ENCODE peak calls at places on chromosome 11, in nine cellular contexts. I, N, Q, Z, L, C, K, U and Y are unnamed samples.

GRCh38 chr11:2089536-2090165 is 49.5 kb downstream of the IGF2 start:
- DNase-seq in Z (no peak), Q (peak; percentile 40), L (no peak), K (no peak), U (peak; percentile 28), N (peak; percentile 29), I (peak; percentile 46), C (no peak), Y (peak; percentile 21)

GRCh38 chr11:73184953-73185671 is 33.0 kb upstream of the P2RY2 start:
- DNase-seq in U (peak; percentile 68), C (peak; percentile 10), Q (peak; percentile 86), K (peak; percentile 29), I (peak; percentile 88), Z (peak; percentile 65), L (no peak), N (peak; percentile 53), Y (peak; percentile 79)

GRCh38 chr11:131195801-131196517 is 174.5 kb upstream of the NTM start:
- DNase-seq in I (peak; percentile 55), Z (no peak), U (peak; percentile 64), L (no peak), K (no peak), C (no peak), N (peak; percentile 26), Q (peak; percentile 67), Y (no peak)

GRCh38 chr11:82831364-82831763 is 68.9 kb downstream of the PRCP start:
- DNase-seq in N (no peak), K (no peak), Z (no peak), U (no peak), L (no peak), Q (no peak), C (no peak), I (no peak), Y (no peak)

GRCh38 chr11:1876361-1877063 is 15.2 kb downstream of the PRR33 start:
- DNase-seq in N (no peak), L (no peak), Z (no peak), I (peak; percentile 89), Q (no peak), C (no peak), K (no peak), U (peak; percentile 81), Y (peak; percentile 72)

GRCh38 chr11:35111171-35112055 is 27.6 kb upstream of the CD44 start:
- DNase-seq in C (no peak), K (peak; percentile 70), I (no peak), Z (no peak), N (peak; percentile 98), U (peak; percentile 94), L (peak; percentile 42), Q (peak; percentile 97), Y (peak; percentile 7)

GRCh38 chr11:43576834-43577521 is 103.6 kb upstream of the HSD17B12 start:
- DNase-seq in U (peak; percentile 62), C (no peak), K (no peak), L (no peak), I (no peak), N (peak; percentile 46), Z (peak; percentile 26), Q (peak; percentile 32), Y (peak; percentile 51)

GRCh38 chr11:32433249-32434115 is 1.9 kb downstream of the WT1 start:
- DNase-seq in K (no peak), L (no peak), I (no peak), C (no peak), Z (no peak), N (no peak), U (peak; percentile 50), Q (no peak), Y (no peak)

DNA sequence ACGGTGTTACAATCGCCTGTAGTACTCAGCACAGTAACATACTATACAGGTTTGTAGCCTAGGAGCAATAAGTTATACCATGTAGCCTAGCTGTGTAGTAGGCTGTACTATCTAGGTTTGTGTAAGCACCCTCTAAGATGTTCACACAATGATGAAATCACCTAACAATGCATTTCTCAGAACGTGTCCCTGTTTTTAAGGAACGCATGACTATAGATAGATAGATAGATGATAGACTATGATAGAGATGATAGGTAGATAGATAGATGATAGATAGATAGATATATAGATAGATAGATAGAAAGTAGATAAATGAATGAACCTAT is 203.9 kb downstream of the FAM76B start:
- DNase-seq in Q (no peak), I (no peak), U (no peak), Z (no peak), L (no peak), K (no peak), C (no peak), N (no peak), Y (no peak)
- TF ChIP-seq CTCF in Q (no peak), I (no peak), U (no peak), Z (no peak), L (no peak), K (no peak), C (no peak), N (no peak), Y (no peak)

GRCh38 chr11:45180158-45180887 is 33.9 kb downstream of the PRDM11 start:
- DNase-seq in K (peak; percentile 22), N (no peak), I (peak; percentile 86), C (no peak), U (peak; percentile 52), Z (no peak), Q (peak; percentile 25), L (no peak), Y (peak; percentile 81)
- TF ChIP-seq CTCF in K (peak; percentile 20), N (peak; percentile 25), I (peak; percentile 53), C (no peak), U (peak; percentile 31), Z (peak; percentile 32), Q (peak; percentile 72), L (peak; percentile 64), Y (peak; percentile 44)

DNA sequence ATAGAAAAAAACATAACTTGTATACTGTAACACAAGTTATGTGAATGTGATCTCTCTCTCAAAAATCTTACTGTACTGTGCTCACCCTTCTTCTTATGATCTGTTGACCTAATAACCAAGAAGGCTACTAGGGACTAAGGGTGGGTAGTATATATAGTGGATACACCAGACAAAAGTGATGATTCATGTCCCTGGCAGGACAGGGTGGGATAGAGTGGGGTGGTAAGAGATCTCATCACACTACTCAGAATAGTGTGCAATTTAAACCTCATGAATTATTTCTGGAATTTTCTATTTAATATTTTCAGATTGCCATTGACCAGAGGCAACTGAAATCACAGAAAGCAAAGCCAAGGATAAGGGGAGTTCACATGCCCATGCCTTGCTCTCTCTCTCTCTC is 11.9 kb upstream of the STK33 start:
- DNase-seq in L (no peak), Q (peak; percentile 58), I (no peak), K (no peak), Z (no peak), N (peak; percentile 28), C (no peak), U (no peak), Y (no peak)
- TF ChIP-seq CTCF in L (no peak), Q (no peak), I (no peak), K (no peak), Z (no peak), N (no peak), C (no peak), U (no peak), Y (no peak)

GRCh38 chr11:65417702-65418430 is 4.7 kb upstream of the NEAT1 start:
- DNase-seq in K (no peak), I (peak; percentile 90), U (peak; percentile 67), Q (peak; percentile 2), C (no peak), Z (peak; percentile 40), N (peak; percentile 46), L (no peak), Y (no peak)

GRCh38 chr11:65418681-65419459 is 3.7 kb upstream of the NEAT1 start:
- DNase-seq in I (peak; percentile 99), Z (peak; percentile 97), L (peak; percentile 92), C (peak; percentile 70), N (peak; percentile 95), K (peak; percentile 98), U (peak; percentile 99), Q (peak; percentile 89), Y (peak; percentile 96)

GRCh38 chr11:65417221-65417701 is 5.3 kb upstream of the NEAT1 start:
- DNase-seq in Z (peak; percentile 48), N (peak; percentile 5), L (no peak), I (peak; percentile 78), U (peak; percentile 6), K (no peak), C (no peak), Q (no peak), Y (no peak)

GRCh38 chr11:65419460-65419772 is 3.2 kb upstream of the NEAT1 start:
- DNase-seq in I (peak; percentile 67), Z (peak; percentile 31), C (no peak), N (no peak), K (no peak), L (no peak), Q (no peak), U (no peak), Y (no peak)

GRCh38 chr11:65418431-65418680 is 4.2 kb upstream of the NEAT1 start:
- DNase-seq in N (no peak), I (no peak), K (no peak), Z (no peak), C (no peak), Q (no peak), L (no peak), U (no peak), Y (no peak)
- TF ChIP-seq CTCF in N (no peak), I (no peak), K (no peak), Z (no peak), C (no peak), Q (no peak), L (no peak), U (no peak), Y (no peak)

GRCh38 chr11:100866453-100866852 is 179.4 kb downstream of the ARHGAP42 start:
- DNase-seq in K (no peak), Z (no peak), U (no peak), C (no peak), I (no peak), Q (no peak), N (no peak), L (no peak), Y (no peak)

GRCh38 chr11:100870138-100870537 is 183.1 kb downstream of the ARHGAP42 start:
- DNase-seq in N (no peak), K (no peak), Z (no peak), I (no peak), U (no peak), Q (no peak), L (no peak), C (no peak), Y (no peak)

GRCh38 chr11:100865443-100865842 is 178.4 kb downstream of the ARHGAP42 start:
- DNase-seq in K (no peak), N (no peak), Q (no peak), I (no peak), Z (no peak), L (no peak), C (no peak), U (no peak), Y (no peak)

GRCh38 chr11:100869328-100869727 is 182.2 kb downstream of the ARHGAP42 start:
- DNase-seq in L (no peak), Q (no peak), K (no peak), Z (no peak), N (no peak), I (no peak), U (no peak), C (no peak), Y (no peak)

DNA sequence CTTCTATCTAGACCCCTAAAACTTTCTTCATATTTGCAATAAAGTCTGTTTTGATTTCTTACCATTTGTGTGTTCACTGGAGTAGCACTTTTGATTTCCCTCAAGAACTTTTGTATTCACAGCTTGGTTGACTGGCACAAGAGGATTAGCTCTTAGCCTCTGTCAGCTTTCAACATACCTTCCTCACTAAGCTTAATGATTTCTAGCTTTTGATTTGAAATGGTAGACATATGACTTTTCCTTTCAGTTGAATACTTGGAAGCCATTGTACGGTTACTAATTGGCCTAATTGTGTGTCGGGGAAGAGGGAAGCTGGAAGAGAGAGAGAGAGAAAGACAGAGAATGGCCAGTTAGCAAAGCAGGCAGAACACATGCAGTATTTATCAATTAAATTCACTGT is 180.5 kb downstream of the ARHGAP42 start:
- DNase-seq in I (no peak), C (no peak), L (no peak), U (no peak), N (no peak), Q (no peak), Z (no peak), K (no peak), Y (no peak)
- TF ChIP-seq CTCF in I (no peak), C (no peak), L (no peak), U (no peak), N (no peak), Q (no peak), Z (no peak), K (no peak), Y (no peak)